ENCODE peak calls at places on chromosomes 12 and 14, in seven cellular contexts. O is stomach, K is SK-N-SH, W is ovary, E is upper lobe of left lung, Q is A549, I is sigmoid colon. G is an unnamed sample.
A peak's percentile ranks its signal among the peaks of the same experiment; 100 is the strongest.

GRCh38 chr12:54371328-54372112 is 7.2 kb upstream of the GPR84 start:
- DNase-seq in O (no peak), K (peak; percentile 91), W (peak; percentile 78), E (no peak), Q (no peak), I (peak; percentile 91), G (peak; percentile 64)

GRCh38 chr14:31297112-31297511 is 89.5 kb upstream of the HECTD1 start:
- DNase-seq in O (no peak), K (no peak), W (no peak), E (no peak), Q (no peak), I (no peak), G (no peak)

GRCh38 chr14:51534623-51535022 is 117.1 kb upstream of the FRMD6 start:
- DNase-seq in O (no peak), K (no peak), W (peak; percentile 34), E (no peak), Q (peak; percentile 42), I (no peak), G (no peak)

GRCh38 chr12:663293-663871 is at the start of gene NINJ2:
- DNase-seq in O (no peak), K (peak; percentile 36), W (no peak), E (no peak), Q (no peak), I (no peak), G (no peak)

GRCh38 chr12:95412826-95413311 is 61.1 kb upstream of the METAP2 start:
- DNase-seq in O (no peak), K (no peak), W (no peak), E (no peak), Q (no peak), I (no peak), G (no peak)

GRCh38 chr12:87812711-87813110 is 216.5 kb downstream of the C12orf50 start:
- DNase-seq in O (no peak), K (no peak), W (no peak), E (no peak), Q (no peak), I (no peak), G (no peak)

GRCh38 chr12:67592228-67593011 is 56.1 kb upstream of the DYRK2 start:
- DNase-seq in O (no peak), K (no peak), W (no peak), E (no peak), Q (peak; percentile 7), I (no peak), G (no peak)

GRCh38 chr12:66647034-66647691 is 31.7 kb downstream of the GRIP1 start:
- DNase-seq in O (no peak), K (no peak), W (no peak), E (no peak), Q (no peak), I (no peak), G (no peak)

GRCh38 chr14:52219488-52220084 is 47.9 kb upstream of the PTGDR start:
- DNase-seq in O (no peak), K (no peak), W (no peak), E (no peak), Q (no peak), I (no peak), G (no peak)

GRCh38 chr12:118922405-118922804 is 58.9 kb upstream of the SRRM4 start:
- DNase-seq in O (no peak), K (no peak), W (no peak), E (no peak), Q (no peak), I (no peak), G (no peak)

GRCh38 chr12:123571343-123571813 is 13.0 kb upstream of the TMED2 start:
- DNase-seq in O (peak; percentile 27), K (peak; percentile 49), W (no peak), E (no peak), Q (peak; percentile 63), I (peak; percentile 86), G (peak; percentile 57)

GRCh38 chr14:93114068-93114710 is 1.5 kb downstream of the ITPK1 start:
- DNase-seq in O (no peak), K (no peak), W (peak; percentile 43), E (no peak), Q (no peak), I (no peak), G (no peak)

GRCh38 chr14:52283099-52283498 is 15.6 kb downstream of the PTGDR start:
- DNase-seq in O (no peak), K (no peak), W (no peak), E (no peak), Q (no peak), I (no peak), G (no peak)

GRCh38 chr12:106498056-106498455 is 84.7 kb upstream of the RFX4 start:
- DNase-seq in O (no peak), K (no peak), W (no peak), E (peak; percentile 31), Q (no peak), I (no peak), G (no peak)

GRCh38 chr14:90850487-90850886 is 34.3 kb upstream of the TTC7B start:
- DNase-seq in O (no peak), K (no peak), W (no peak), E (no peak), Q (no peak), I (no peak), G (no peak)

GRCh38 chr14:20415723-20416622 is 2.7 kb upstream of the TEP1 start:
- DNase-seq in O (no peak), K (peak; percentile 50), W (no peak), E (no peak), Q (peak; percentile 67), I (no peak), G (no peak)

GRCh38 chr12:49347307-49348237 is 884 bp downstream of the DNAJC22 start:
- DNase-seq in O (peak; percentile 91), K (peak; percentile 97), W (peak; percentile 76), E (peak; percentile 68), Q (peak; percentile 95), I (peak; percentile 86), G (no peak)

GRCh38 chr12:57813111-57813970 is 5.2 kb downstream of the AVIL start:
- DNase-seq in O (no peak), K (no peak), W (no peak), E (no peak), Q (no peak), I (no peak), G (no peak)

GRCh38 chr14:105525861-105526780 is at the start of gene TMEM121:
- DNase-seq in O (no peak), K (peak; percentile 93), W (peak; percentile 47), E (no peak), Q (peak; percentile 46), I (no peak), G (no peak)

GRCh38 chr14:96082420-96083300 is 43.5 kb downstream of the C14orf132 start:
- DNase-seq in O (no peak), K (no peak), W (no peak), E (no peak), Q (no peak), I (peak; percentile 48), G (no peak)

GRCh38 chr14:92263681-92264080 is 59.3 kb upstream of the SLC24A4 start:
- DNase-seq in O (no peak), K (no peak), W (no peak), E (no peak), Q (no peak), I (no peak), G (no peak)

GRCh38 chr12:2080604-2081003 is 27.8 kb downstream of the CACNA1C start:
- DNase-seq in O (no peak), K (no peak), W (no peak), E (no peak), Q (no peak), I (no peak), G (no peak)

GRCh38 chr12:2074792-2075191 is 22.0 kb downstream of the CACNA1C start:
- DNase-seq in O (no peak), K (no peak), W (no peak), E (no peak), Q (no peak), I (no peak), G (no peak)

GRCh38 chr12:2076728-2077127 is 23.9 kb downstream of the CACNA1C start:
- DNase-seq in O (no peak), K (no peak), W (no peak), E (no peak), Q (no peak), I (peak; percentile 72), G (no peak)

GRCh38 chr12:2075558-2076195 is 22.9 kb downstream of the CACNA1C start:
- DNase-seq in O (no peak), K (no peak), W (no peak), E (no peak), Q (no peak), I (peak; percentile 87), G (no peak)

GRCh38 chr12:2076196-2076570 is 23.4 kb downstream of the CACNA1C start:
- DNase-seq in O (no peak), K (no peak), W (peak; percentile 63), E (no peak), Q (no peak), I (peak; percentile 83), G (no peak)
- TF ChIP-seq EP300 in O (peak; percentile 13), K (no peak), W (no peak), E (no peak), Q (no peak), I (no peak), G (peak; percentile 5)

GRCh38 chr12:110199360-110200123 is 75.4 kb downstream of the IFT81 start:
- DNase-seq in O (no peak), K (peak; percentile 55), W (no peak), E (no peak), Q (peak; percentile 70), I (no peak), G (no peak)
- TF ChIP-seq EP300 in O (no peak), K (no peak), W (no peak), E (no peak), Q (no peak), I (no peak), G (no peak)

GRCh38 chr14:35257809-35258208 is 34.4 kb upstream of the PSMA6 start:
- DNase-seq in O (no peak), K (no peak), W (no peak), E (no peak), Q (no peak), I (no peak), G (no peak)

GRCh38 chr14:35261774-35262173 is 30.4 kb upstream of the PSMA6 start:
- DNase-seq in O (no peak), K (no peak), W (no peak), E (no peak), Q (peak; percentile 10), I (no peak), G (peak; percentile 17)

GRCh38 chr14:35252485-35252884 is 39.7 kb upstream of the PSMA6 start:
- DNase-seq in O (no peak), K (no peak), W (no peak), E (no peak), Q (no peak), I (no peak), G (no peak)

GRCh38 chr14:35254736-35255135 is 37.4 kb upstream of the PSMA6 start:
- DNase-seq in O (no peak), K (no peak), W (no peak), E (no peak), Q (no peak), I (no peak), G (no peak)

DNA sequence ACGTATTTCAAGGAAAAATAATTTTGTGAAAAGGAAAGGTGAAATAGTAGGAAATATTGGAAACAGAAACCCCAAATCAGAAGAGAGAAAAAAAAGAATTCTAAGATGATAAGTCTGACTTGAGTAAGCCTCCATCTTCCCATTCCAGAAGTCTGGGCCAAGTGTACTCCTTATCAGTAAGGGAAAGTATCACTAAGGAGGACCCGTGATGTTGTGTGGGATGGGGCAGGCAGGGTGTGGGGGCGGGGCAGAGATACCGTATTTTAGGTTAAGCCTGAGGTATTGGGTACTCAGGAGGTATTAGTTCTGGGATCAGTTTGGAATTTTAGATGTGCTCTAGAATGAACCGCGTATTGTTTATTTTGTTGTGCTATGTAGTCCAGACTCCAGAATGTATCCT is 33.8 kb upstream of the PSMA6 start:
- DNase-seq in O (no peak), K (no peak), W (no peak), E (no peak), Q (no peak), I (no peak), G (no peak)
- TF ChIP-seq EP300 in O (no peak), K (no peak), W (no peak), E (no peak), Q (no peak), I (no peak), G (no peak)

GRCh38 chr12:69115099-69115498 is 124.3 kb upstream of the CPSF6 start:
- DNase-seq in O (no peak), K (no peak), W (no peak), E (no peak), Q (no peak), I (no peak), G (no peak)
- TF ChIP-seq EP300 in O (no peak), K (no peak), W (no peak), E (no peak), Q (no peak), I (no peak), G (no peak)